ENCODE peak calls at places on chromosomes 6 and 20, in five cellular contexts. R, I, W, Y and S are unnamed samples.

GRCh38 chr6:111540971-111541719 is 58.1 kb upstream of the REV3L start:
- DNase-seq in R (no peak), I (no peak), W (no peak), Y (no peak), S (no peak)

GRCh38 chr6:127921982-127922381 is 21.1 kb upstream of the THEMIS start:
- DNase-seq in R (no peak), I (no peak), W (no peak), Y (no peak), S (no peak)

GRCh38 chr6:112457891-112458290 is 110.8 kb downstream of the RFPL4B start:
- DNase-seq in R (no peak), I (no peak), W (no peak), Y (no peak), S (no peak)

GRCh38 chr20:19943021-19943659 is 74.0 kb upstream of the NAA20 start:
- DNase-seq in R (no peak), I (no peak), W (no peak), Y (no peak), S (no peak)

GRCh38 chr6:118327237-118327636 is 220.9 kb upstream of the PLN start:
- DNase-seq in R (no peak), I (no peak), W (no peak), Y (no peak), S (no peak)

GRCh38 chr6:36154286-36154685 is 24.0 kb downstream of the MAPK13 start:
- DNase-seq in R (peak; percentile 32), I (no peak), W (no peak), Y (no peak), S (no peak)

GRCh38 chr20:37856932-37857660 is 45.8 kb upstream of the VSTM2L start:
- DNase-seq in R (peak; percentile 37), I (no peak), W (peak; percentile 75), Y (no peak), S (peak; percentile 44)

GRCh38 chr20:51285684-51286083 is 256.8 kb downstream of the NFATC2 start:
- DNase-seq in R (peak; percentile 61), I (no peak), W (no peak), Y (no peak), S (no peak)

GRCh38 chr6:21312118-21312517 is 281.4 kb upstream of the SOX4 start:
- DNase-seq in R (no peak), I (no peak), W (no peak), Y (no peak), S (no peak)

GRCh38 chr20:46108435-46108841 is 9.7 kb upstream of the CD40 start:
- DNase-seq in R (no peak), I (no peak), W (no peak), Y (no peak), S (no peak)

GRCh38 chr6:100549406-100550167 is 84.9 kb upstream of the SIM1 start:
- DNase-seq in R (peak; percentile 68), I (no peak), W (peak; percentile 62), Y (no peak), S (peak; percentile 65)

GRCh38 chr6:19551611-19552010 is 285.6 kb upstream of the ID4 start:
- DNase-seq in R (no peak), I (no peak), W (no peak), Y (no peak), S (no peak)

GRCh38 chr6:128498244-128498643 is 22.2 kb downstream of the PTPRK start:
- DNase-seq in R (no peak), I (no peak), W (no peak), Y (no peak), S (no peak)

GRCh38 chr6:7546832-7547714 is 5.6 kb downstream of the DSP start:
- DNase-seq in R (peak; percentile 5), I (no peak), W (no peak), Y (no peak), S (no peak)

GRCh38 chr6:1672379-1672778 is 62.7 kb downstream of the FOXC1 start:
- DNase-seq in R (no peak), I (no peak), W (no peak), Y (no peak), S (peak; percentile 14)

GRCh38 chr6:33481192-33481591 is 26.8 kb downstream of the ZBTB9 start:
- DNase-seq in R (no peak), I (peak; percentile 10), W (no peak), Y (no peak), S (peak; percentile 7)

GRCh38 chr6:89787660-89788338 is 31.8 kb downstream of the MDN1 start:
- DNase-seq in R (no peak), I (no peak), W (no peak), Y (no peak), S (no peak)

GRCh38 chr6:158519761-158520160 is 40.1 kb upstream of the TMEM181 start:
- DNase-seq in R (no peak), I (no peak), W (no peak), Y (no peak), S (no peak)

GRCh38 chr20:38245753-38246152 is 14.8 kb downstream of the KIAA1755 start:
- DNase-seq in R (no peak), I (no peak), W (no peak), Y (no peak), S (no peak)

GRCh38 chr6:40779399-40779798 is 192.2 kb upstream of the LRFN2 start:
- DNase-seq in R (peak; percentile 52), I (no peak), W (peak; percentile 15), Y (no peak), S (peak; percentile 22)